ENCODE peak calls at places on chromosomes 3 and 15, in six cellular contexts. One of them, this sample, is unnamed. For H3K4me1, the result is how much of the 10 kb centered on the place peaks cover.

GRCh38 chr3:172332256-172333041 is 115.8 kb downstream of the GHSR start:
- DNase-seq in psoas muscle: no peak
- DNase-seq in tibial nerve: peak
- DNase-seq in lung: peak
- DNase-seq in CD8-positive, alpha-beta T cell: peak
- DNase-seq in astrocyte: peak
- DNase-seq in this sample: peak

GRCh38 chr3:17140670-17141505 is 256.1 kb downstream of the PLCL2 start:
- DNase-seq in psoas muscle: peak
- DNase-seq in tibial nerve: peak
- DNase-seq in lung: no peak
- DNase-seq in CD8-positive, alpha-beta T cell: no peak
- DNase-seq in astrocyte: no peak
- DNase-seq in this sample: no peak

GRCh38 chr3:20215636-20216035 is 29.6 kb upstream of the SGO1 start:
- DNase-seq in psoas muscle: no peak
- DNase-seq in tibial nerve: no peak
- DNase-seq in lung: no peak
- DNase-seq in CD8-positive, alpha-beta T cell: no peak
- DNase-seq in astrocyte: no peak
- DNase-seq in this sample: no peak

GRCh38 chr3:99384596-99384995 is 253.8 kb upstream of the COL8A1 start:
- DNase-seq in psoas muscle: no peak
- DNase-seq in tibial nerve: no peak
- DNase-seq in lung: no peak
- DNase-seq in CD8-positive, alpha-beta T cell: no peak
- DNase-seq in astrocyte: no peak
- DNase-seq in this sample: no peak

GRCh38 chr3:24763421-24763820 is 268.8 kb upstream of the THRB start:
- DNase-seq in psoas muscle: no peak
- DNase-seq in tibial nerve: no peak
- DNase-seq in lung: no peak
- DNase-seq in CD8-positive, alpha-beta T cell: no peak
- DNase-seq in astrocyte: peak
- DNase-seq in this sample: no peak

GRCh38 chr3:129626744-129627349 is 20.4 kb upstream of the PLXND1 start:
- DNase-seq in psoas muscle: peak
- DNase-seq in tibial nerve: peak
- DNase-seq in lung: peak
- DNase-seq in CD8-positive, alpha-beta T cell: peak
- DNase-seq in astrocyte: peak
- DNase-seq in this sample: peak

GRCh38 chr3:101036676-101037075 is 43.5 kb upstream of the ABI3BP start:
- DNase-seq in psoas muscle: no peak
- DNase-seq in tibial nerve: no peak
- DNase-seq in lung: no peak
- DNase-seq in CD8-positive, alpha-beta T cell: no peak
- DNase-seq in astrocyte: peak
- DNase-seq in this sample: no peak

GRCh38 chr3:153783106-153783505 is 338.1 kb upstream of the ARHGEF26 start:
- DNase-seq in psoas muscle: no peak
- DNase-seq in tibial nerve: no peak
- DNase-seq in lung: no peak
- DNase-seq in CD8-positive, alpha-beta T cell: no peak
- DNase-seq in astrocyte: no peak
- DNase-seq in this sample: no peak

GRCh38 chr3:33218072-33218445 is 551 bp downstream of the SUSD5 start:
- DNase-seq in psoas muscle: no peak
- DNase-seq in tibial nerve: no peak
- DNase-seq in lung: no peak
- DNase-seq in CD8-positive, alpha-beta T cell: no peak
- DNase-seq in astrocyte: peak
- DNase-seq in this sample: no peak

DNA sequence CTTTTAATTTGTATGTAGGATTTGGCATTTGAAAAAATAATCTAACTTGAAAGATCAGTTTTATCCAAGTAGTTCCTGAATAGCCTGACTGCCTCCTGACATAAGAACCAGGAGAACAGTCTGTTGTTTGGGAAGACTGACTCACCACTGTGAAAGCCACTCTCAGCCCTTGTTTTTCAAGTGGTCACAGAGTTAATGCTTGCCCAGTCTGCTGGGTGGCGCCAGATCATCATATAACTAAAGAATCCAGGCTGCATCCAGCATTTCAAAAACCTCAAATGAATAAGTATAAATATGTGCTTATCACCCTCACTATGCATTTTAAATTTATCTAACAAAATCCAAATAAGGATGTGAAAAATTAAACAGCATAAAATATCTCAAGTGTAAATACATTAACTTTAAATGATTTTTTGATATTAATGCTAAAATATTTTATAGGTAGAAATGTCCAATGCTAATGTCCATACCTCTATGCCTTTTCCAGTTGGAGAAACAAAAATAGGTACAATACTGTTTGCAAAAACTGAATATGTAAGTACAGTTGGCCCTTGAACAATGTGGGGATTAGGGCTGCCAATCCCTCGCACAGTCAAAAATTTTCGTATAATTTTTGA is 26.9 kb upstream of the ZBBX start:
- DNase-seq in psoas muscle: no peak
- DNase-seq in tibial nerve: no peak
- DNase-seq in lung: peak
- DNase-seq in CD8-positive, alpha-beta T cell: no peak
- DNase-seq in astrocyte: peak
- DNase-seq in this sample: no peak
- TF ChIP-seq CTCF in psoas muscle: peak
- TF ChIP-seq CTCF in tibial nerve: no peak
- TF ChIP-seq CTCF in lung: no peak
- TF ChIP-seq CTCF in CD8-positive, alpha-beta T cell: no peak
- TF ChIP-seq CTCF in astrocyte: peak
- TF ChIP-seq CTCF in this sample: no peak

DNA sequence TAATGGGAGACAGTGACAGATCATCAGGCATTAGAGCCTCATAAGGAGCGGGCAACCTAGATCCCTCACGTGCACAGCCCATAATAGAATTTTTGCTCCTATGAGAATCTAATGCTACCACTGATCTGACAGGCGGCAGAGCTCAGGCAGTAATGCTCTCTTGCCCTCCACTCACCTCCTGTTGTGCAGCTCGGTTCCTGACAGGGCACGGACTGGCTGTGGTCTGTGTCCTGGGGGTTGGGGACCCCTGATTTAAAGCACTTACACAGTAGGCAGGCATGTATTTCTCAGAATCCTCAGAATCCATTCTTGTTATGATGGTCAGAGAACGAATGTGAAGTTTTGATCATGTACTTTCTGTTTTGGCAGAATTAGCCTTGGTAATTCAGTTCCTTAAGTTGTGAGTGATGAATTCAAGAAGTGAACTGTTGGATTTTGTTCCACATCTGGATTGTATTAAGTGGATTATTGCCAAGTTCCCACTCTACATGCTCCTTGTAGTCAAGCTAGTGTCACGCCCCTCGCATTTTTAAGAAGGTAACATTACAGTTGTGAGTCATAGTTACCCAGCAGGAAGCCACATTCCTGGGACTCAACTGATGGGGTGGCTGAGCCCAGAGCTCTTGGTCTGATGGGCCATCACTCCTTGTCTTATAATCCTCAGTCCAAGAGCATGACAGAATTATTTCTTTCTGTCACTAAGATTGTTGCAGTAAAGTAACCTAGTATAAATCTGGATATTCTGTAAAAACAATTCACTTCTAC is 102.5 kb downstream of the PTPRG start:
- DNase-seq in psoas muscle: no peak
- DNase-seq in tibial nerve: no peak
- DNase-seq in lung: no peak
- DNase-seq in CD8-positive, alpha-beta T cell: no peak
- DNase-seq in astrocyte: peak
- DNase-seq in this sample: no peak
- H3K4me3 ChIP-seq in psoas muscle: no peak
- H3K4me3 ChIP-seq in tibial nerve: no peak
- H3K4me3 ChIP-seq in lung: no peak
- H3K4me3 ChIP-seq in CD8-positive, alpha-beta T cell: no peak
- H3K4me3 ChIP-seq in astrocyte: peak
- H3K4me3 ChIP-seq in this sample: no peak

GRCh38 chr15:65059369-65059750 is 8.4 kb downstream of the RASL12 start:
- DNase-seq in psoas muscle: no peak
- DNase-seq in tibial nerve: no peak
- DNase-seq in lung: no peak
- DNase-seq in CD8-positive, alpha-beta T cell: no peak
- DNase-seq in astrocyte: no peak
- DNase-seq in this sample: no peak
- H3K4me1 ChIP-seq in psoas muscle: under half
- H3K4me1 ChIP-seq in tibial nerve: half or more
- H3K4me1 ChIP-seq in lung: under half
- H3K4me1 ChIP-seq in CD8-positive, alpha-beta T cell: under half
- H3K4me1 ChIP-seq in astrocyte: under half
- H3K4me1 ChIP-seq in this sample: under half

GRCh38 chr15:83372434-83372873 is 74.7 kb upstream of the SH3GL3 start:
- DNase-seq in psoas muscle: no peak
- DNase-seq in tibial nerve: no peak
- DNase-seq in lung: no peak
- DNase-seq in CD8-positive, alpha-beta T cell: no peak
- DNase-seq in astrocyte: peak
- DNase-seq in this sample: no peak
- TF ChIP-seq CTCF in psoas muscle: no peak
- TF ChIP-seq CTCF in tibial nerve: no peak
- TF ChIP-seq CTCF in lung: no peak
- TF ChIP-seq CTCF in CD8-positive, alpha-beta T cell: no peak
- TF ChIP-seq CTCF in astrocyte: no peak
- TF ChIP-seq CTCF in this sample: no peak

GRCh38 chr3:179069762-179070390 is 1.7 kb downstream of the ZMAT3 start:
- DNase-seq in psoas muscle: no peak
- DNase-seq in tibial nerve: no peak
- DNase-seq in lung: no peak
- DNase-seq in CD8-positive, alpha-beta T cell: no peak
- DNase-seq in astrocyte: peak
- DNase-seq in this sample: no peak
- H3K4me3 ChIP-seq in psoas muscle: peak
- H3K4me3 ChIP-seq in tibial nerve: no peak
- H3K4me3 ChIP-seq in lung: no peak
- H3K4me3 ChIP-seq in CD8-positive, alpha-beta T cell: no peak
- H3K4me3 ChIP-seq in astrocyte: peak
- H3K4me3 ChIP-seq in this sample: no peak

GRCh38 chr3:53816430-53816829 is 29.8 kb downstream of the CHDH start:
- DNase-seq in psoas muscle: no peak
- DNase-seq in tibial nerve: no peak
- DNase-seq in lung: no peak
- DNase-seq in CD8-positive, alpha-beta T cell: no peak
- DNase-seq in astrocyte: peak
- DNase-seq in this sample: no peak

GRCh38 chr3:53818221-53819162 is 27.7 kb downstream of the CHDH start:
- DNase-seq in psoas muscle: no peak
- DNase-seq in tibial nerve: no peak
- DNase-seq in lung: no peak
- DNase-seq in CD8-positive, alpha-beta T cell: no peak
- DNase-seq in astrocyte: no peak
- DNase-seq in this sample: no peak

GRCh38 chr3:53819163-53819868 is 26.9 kb downstream of the CHDH start:
- DNase-seq in psoas muscle: no peak
- DNase-seq in tibial nerve: no peak
- DNase-seq in lung: no peak
- DNase-seq in CD8-positive, alpha-beta T cell: no peak
- DNase-seq in astrocyte: no peak
- DNase-seq in this sample: peak

GRCh38 chr3:53817211-53817610 is 29.0 kb downstream of the CHDH start:
- DNase-seq in psoas muscle: no peak
- DNase-seq in tibial nerve: no peak
- DNase-seq in lung: no peak
- DNase-seq in CD8-positive, alpha-beta T cell: no peak
- DNase-seq in astrocyte: no peak
- DNase-seq in this sample: no peak

GRCh38 chr3:53817809-53818208 is 28.4 kb downstream of the CHDH start:
- DNase-seq in psoas muscle: no peak
- DNase-seq in tibial nerve: no peak
- DNase-seq in lung: no peak
- DNase-seq in CD8-positive, alpha-beta T cell: no peak
- DNase-seq in astrocyte: no peak
- DNase-seq in this sample: no peak
- H3K4me1 ChIP-seq in psoas muscle: under half
- H3K4me1 ChIP-seq in tibial nerve: under half
- H3K4me1 ChIP-seq in lung: under half
- H3K4me1 ChIP-seq in CD8-positive, alpha-beta T cell: under half
- H3K4me1 ChIP-seq in astrocyte: under half
- H3K4me1 ChIP-seq in this sample: under half

GRCh38 chr3:84136425-84136824 is 822.4 kb upstream of the CADM2 start:
- DNase-seq in psoas muscle: no peak
- DNase-seq in tibial nerve: no peak
- DNase-seq in lung: no peak
- DNase-seq in CD8-positive, alpha-beta T cell: no peak
- DNase-seq in astrocyte: no peak
- DNase-seq in this sample: no peak
- TF ChIP-seq CTCF in psoas muscle: no peak
- TF ChIP-seq CTCF in tibial nerve: no peak
- TF ChIP-seq CTCF in lung: no peak
- TF ChIP-seq CTCF in CD8-positive, alpha-beta T cell: no peak
- TF ChIP-seq CTCF in astrocyte: peak
- TF ChIP-seq CTCF in this sample: no peak

DNA sequence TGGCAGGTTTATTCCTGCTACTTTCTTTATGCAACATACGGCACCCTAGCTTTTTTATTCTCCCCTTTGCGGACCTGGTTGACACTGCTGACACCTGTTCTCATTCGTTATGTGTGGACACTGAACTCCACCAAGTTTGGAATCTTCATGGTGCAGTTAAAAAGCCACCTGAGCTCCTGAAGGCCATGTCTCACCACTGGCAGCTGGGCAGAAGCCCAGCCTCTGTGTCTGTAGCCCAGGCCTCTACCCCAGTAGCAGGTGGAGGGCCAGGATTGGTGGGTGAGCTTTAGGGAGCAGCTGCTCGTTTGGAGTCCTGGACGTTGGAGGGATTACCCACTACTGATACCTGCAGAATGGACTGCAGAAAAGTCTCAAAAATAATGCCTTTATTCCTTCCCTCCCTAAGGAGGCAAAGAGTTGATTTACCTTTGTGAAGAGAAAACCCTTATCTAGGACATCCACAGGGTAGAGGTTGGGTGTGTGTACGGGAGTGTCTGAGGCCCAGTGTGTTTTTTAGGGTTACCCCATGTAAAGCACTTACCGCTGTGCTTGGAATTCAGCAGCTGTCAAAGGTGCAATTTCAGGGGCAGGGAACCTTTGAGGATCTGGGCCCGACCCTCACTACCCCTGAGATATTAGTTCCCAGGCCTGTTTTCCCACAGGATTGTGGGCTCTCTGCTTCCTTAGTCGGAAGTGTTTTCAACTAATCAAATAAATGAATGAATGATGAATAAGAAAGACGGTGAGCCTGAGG is 619 bp upstream of the CCNDBP1 start:
- DNase-seq in psoas muscle: no peak
- DNase-seq in tibial nerve: no peak
- DNase-seq in lung: no peak
- DNase-seq in CD8-positive, alpha-beta T cell: no peak
- DNase-seq in astrocyte: no peak
- DNase-seq in this sample: no peak
- H3K4me3 ChIP-seq in psoas muscle: peak
- H3K4me3 ChIP-seq in tibial nerve: peak
- H3K4me3 ChIP-seq in lung: no peak
- H3K4me3 ChIP-seq in CD8-positive, alpha-beta T cell: peak
- H3K4me3 ChIP-seq in astrocyte: no peak
- H3K4me3 ChIP-seq in this sample: no peak

DNA sequence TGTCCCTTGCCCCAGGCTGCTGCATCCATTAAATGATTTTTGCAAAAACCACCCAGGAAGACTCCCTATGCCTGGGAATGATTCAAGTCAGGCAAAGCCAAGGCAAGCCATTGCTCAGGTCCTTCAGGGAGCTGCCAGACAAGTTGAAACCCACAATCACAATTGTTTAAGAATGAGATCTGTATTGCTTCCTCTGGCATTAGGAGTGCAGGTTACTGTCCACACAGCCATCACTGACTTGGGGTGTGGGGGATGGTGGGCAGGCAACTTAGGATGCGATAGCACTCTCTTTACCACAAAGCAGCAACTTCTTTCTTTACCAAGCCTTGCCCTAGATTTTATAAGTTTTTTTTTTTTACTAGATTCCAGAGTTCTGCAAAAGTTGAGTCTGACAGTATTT is 15.0 kb upstream of the IL20RB start:
- DNase-seq in psoas muscle: no peak
- DNase-seq in tibial nerve: no peak
- DNase-seq in lung: no peak
- DNase-seq in CD8-positive, alpha-beta T cell: no peak
- DNase-seq in astrocyte: no peak
- DNase-seq in this sample: no peak
- H3K4me1 ChIP-seq in psoas muscle: under half
- H3K4me1 ChIP-seq in tibial nerve: under half
- H3K4me1 ChIP-seq in lung: under half
- H3K4me1 ChIP-seq in CD8-positive, alpha-beta T cell: under half
- H3K4me1 ChIP-seq in astrocyte: under half
- H3K4me1 ChIP-seq in this sample: under half

This sample was measured in mucosa of descending colon.